ENCODE peak calls at places on chromosome 22, in six cellular contexts. H is putamen; M is KBM-7; I is T-helper 1 cell; K is activated T-cell treated with anti-CD3 and anti-CD28 coated beads, Interleukin-2, amount 50 U/mL, for 1 hour; T is stimulated activated CD4-positive, alpha-beta T cell treated with anti-CD3 and anti-CD28 coated beads, Interleukin-4, amount 100 ng/mL, for 48 hours. O is an unnamed sample.

GRCh38 chr22:19559324-19559811 is 35.2 kb upstream of the CLDN5 start:
- DNase-seq in H (no peak), M (no peak), I (no peak), K (no peak), T (no peak), O (no peak)

GRCh38 chr22:30005213-30005857 is 74.9 kb upstream of the HORMAD2 start:
- DNase-seq in H (peak), M (peak), I (peak), K (peak), T (peak), O (no peak)

GRCh38 chr22:39634530-39635399 is 64.2 kb downstream of the CACNA1I start:
- DNase-seq in H (peak), M (peak), I (no peak), K (no peak), T (peak), O (no peak)

GRCh38 chr22:44424867-44425351 is 73.1 kb downstream of the RTL6 start:
- DNase-seq in H (no peak), M (no peak), I (no peak), K (no peak), T (no peak), O (no peak)

GRCh38 chr22:22156716-22157499 is 87.7 kb upstream of the VPREB1 start:
- DNase-seq in H (peak), M (peak), I (peak), K (peak), T (peak), O (peak)

GRCh38 chr22:46033256-46034200 is 56.6 kb upstream of the WNT7B start:
- DNase-seq in H (no peak), M (no peak), I (no peak), K (no peak), T (no peak), O (no peak)

GRCh38 chr22:46587492-46588278 is 32.5 kb upstream of the GRAMD4 start:
- DNase-seq in H (no peak), M (peak), I (no peak), K (peak), T (no peak), O (peak)

GRCh38 chr22:33240901-33241300 is 182.7 kb upstream of the SYN3 start:
- DNase-seq in H (no peak), M (no peak), I (no peak), K (no peak), T (no peak), O (no peak)

GRCh38 chr22:40434101-40434500 is 63.7 kb downstream of the SGSM3 start:
- DNase-seq in H (no peak), M (no peak), I (no peak), K (no peak), T (no peak), O (no peak)

GRCh38 chr22:28955817-28956216 is 72.4 kb downstream of the ZNRF3 start:
- DNase-seq in H (no peak), M (peak), I (peak), K (peak), T (peak), O (peak)

GRCh38 chr22:19727310-19728150 is 4.2 kb downstream of the GP1BB start:
- DNase-seq in H (no peak), M (no peak), I (no peak), K (no peak), T (no peak), O (no peak)

GRCh38 chr22:28594784-28595324 is 84.8 kb downstream of the TTC28 start:
- DNase-seq in H (peak), M (peak), I (no peak), K (no peak), T (no peak), O (peak)

GRCh38 chr22:48664586-48664985 is 1163.1 kb downstream of the BRD1 start:
- DNase-seq in H (no peak), M (no peak), I (no peak), K (no peak), T (no peak), O (no peak)

GRCh38 chr22:50500452-50500851 is 7.0 kb downstream of the LMF2 start:
- DNase-seq in H (no peak), M (no peak), I (no peak), K (no peak), T (no peak), O (no peak)